ENCODE peak calls at places on chromosomes 7 and 10, in seven cellular contexts. Q is GDM1, E is left colon, Z is left kidney, S is RWPE1, T is GM12892, O is myocyte. N is an unnamed sample.

GRCh38 chr7:106947244-106947728 is 82.2 kb downstream of the PIK3CG start:
- DNase-seq in Z (peak; percentile 91), O (peak; percentile 80), T (peak; percentile 25), S (peak; percentile 69), E (no peak), Q (peak; percentile 43), N (peak; percentile 56)

GRCh38 chr7:122989577-122989976 is 5.9 kb downstream of the TAS2R16 start:
- DNase-seq in Z (no peak), S (no peak), E (no peak), Q (no peak), T (no peak), O (no peak), N (no peak)

GRCh38 chr10:35268791-35269257 is 67.5 kb upstream of the CCNY start:
- DNase-seq in S (no peak), O (no peak), T (no peak), Q (no peak), E (no peak), Z (peak; percentile 33), N (no peak)

GRCh38 chr7:46569117-46569433 is 648.0 kb upstream of the IGFBP3 start:
- DNase-seq in T (no peak), O (peak; percentile 43), Z (peak; percentile 87), Q (no peak), E (no peak), S (no peak), N (no peak)

GRCh38 chr7:45873355-45873754 is 473 bp upstream of the CCDC201 start:
- DNase-seq in Z (no peak), S (no peak), O (no peak), E (no peak), Q (no peak), T (no peak), N (no peak)

GRCh38 chr7:135501402-135501801 is 8.5 kb downstream of the CNOT4 start:
- DNase-seq in T (no peak), E (no peak), S (no peak), Z (no peak), O (no peak), Q (no peak), N (no peak)

GRCh38 chr10:110425684-110426293 is 71.9 kb upstream of the DUSP5 start:
- DNase-seq in Z (no peak), E (no peak), Q (no peak), O (peak; percentile 84), S (no peak), T (peak; percentile 48), N (no peak)

GRCh38 chr7:137661634-137662033 is 185.1 kb downstream of the DGKI start:
- DNase-seq in O (no peak), T (no peak), E (no peak), Z (peak; percentile 7), Q (no peak), S (no peak), N (no peak)

GRCh38 chr7:158802535-158803199 is 26.6 kb downstream of the ESYT2 start:
- DNase-seq in E (no peak), T (no peak), Z (no peak), S (peak; percentile 41), O (no peak), Q (no peak), N (no peak)

GRCh38 chr7:105677803-105678583 is 96.7 kb upstream of the EFCAB10 start:
- DNase-seq in E (peak; percentile 71), O (no peak), Z (no peak), T (no peak), Q (peak; percentile 53), S (no peak), N (no peak)

GRCh38 chr7:30844916-30845315 is 66.7 kb upstream of the AQP1 start:
- DNase-seq in T (no peak), E (no peak), Z (no peak), S (no peak), O (no peak), Q (no peak), N (no peak)

GRCh38 chr10:118694848-118695247 is 59.9 kb downstream of the CACUL1 start:
- DNase-seq in Q (no peak), T (no peak), O (no peak), Z (no peak), E (no peak), S (no peak), N (no peak)

N was measured in head of caudate nucleus.